ENCODE peak calls at places on chromosomes 16 and 17, in eight cellular contexts. I is ELR, S is stomach, T is midbrain, K is foreskin fibroblast, U is cardiac fibroblast, D is AML-193, N is HS-5. G is an unnamed sample.

GRCh38 chr16:25108054-25108453 is 3.5 kb upstream of the LCMT1 start:
- DNase-seq in I (peak), S (no peak), T (no peak), K (no peak), U (no peak), D (peak), N (no peak), G (no peak)

GRCh38 chr16:22123146-22123545 is 30.8 kb downstream of the VWA3A start:
- DNase-seq in I (peak), S (no peak), T (no peak), K (no peak), U (peak), D (peak), N (no peak), G (peak)

GRCh38 chr16:20966746-20967145 is 66.2 kb downstream of the LYRM1 start:
- DNase-seq in I (no peak), S (no peak), T (no peak), K (no peak), U (no peak), D (no peak), N (no peak), G (no peak)

GRCh38 chr17:31249742-31250141 is 47.3 kb downstream of the OMG start:
- DNase-seq in I (no peak), S (no peak), T (no peak), K (no peak), U (no peak), D (no peak), N (no peak), G (no peak)

GRCh38 chr16:14284930-14285541 is 213.9 kb downstream of the MRTFB start:
- DNase-seq in I (peak), S (peak), T (peak), K (peak), U (peak), D (peak), N (peak), G (peak)

GRCh38 chr17:7296189-7296861 is 1.9 kb upstream of the YBX2 start:
- DNase-seq in I (peak), S (peak), T (peak), K (peak), U (peak), D (peak), N (no peak), G (peak)

GRCh38 chr16:51638338-51639135 is 487.5 kb upstream of the SALL1 start:
- DNase-seq in I (peak), S (no peak), T (no peak), K (peak), U (no peak), D (no peak), N (no peak), G (no peak)

GRCh38 chr16:53413864-53414263 is 20.4 kb upstream of the RBL2 start:
- DNase-seq in I (no peak), S (no peak), T (no peak), K (no peak), U (no peak), D (no peak), N (no peak), G (no peak)

GRCh38 chr17:67392111-67392510 is 15.0 kb downstream of the PITPNC1 start:
- DNase-seq in I (no peak), S (no peak), T (no peak), K (no peak), U (no peak), D (no peak), N (no peak), G (no peak)

GRCh38 chr16:84616515-84616914 is 1.4 kb downstream of the COTL1 start:
- DNase-seq in I (peak), S (no peak), T (no peak), K (no peak), U (peak), D (peak), N (no peak), G (peak)

GRCh38 chr17:74780443-74781238 is 4.5 kb upstream of the NAT9 start:
- DNase-seq in I (peak), S (no peak), T (peak), K (no peak), U (no peak), D (peak), N (no peak), G (peak)

GRCh38 chr17:27793168-27793905 is 7.0 kb downstream of the NOS2 start:
- DNase-seq in I (no peak), S (no peak), T (peak), K (peak), U (no peak), D (no peak), N (no peak), G (no peak)

GRCh38 chr16:8806272-8806983 is 8.8 kb downstream of the PMM2 start:
- DNase-seq in I (no peak), S (no peak), T (no peak), K (no peak), U (no peak), D (no peak), N (no peak), G (no peak)

GRCh38 chr16:81796585-81797346 is 17.7 kb downstream of the PLCG2 start:
- DNase-seq in I (no peak), S (no peak), T (no peak), K (no peak), U (no peak), D (no peak), N (no peak), G (no peak)

GRCh38 chr17:80292557-80292956 is 31.9 kb downstream of the RNF213 start:
- DNase-seq in I (peak), S (no peak), T (no peak), K (no peak), U (no peak), D (no peak), N (no peak), G (no peak)

G was measured in KBM-7.